ENCODE peak calls at places on chromosomes 6 and 20, in four cellular contexts. One of them, this sample, is unnamed.

GRCh38 chr20:41650221-41650948 is 32.2 kb upstream of the CHD6 start:
- DNase-seq in fibroblast of the aortic adventitia: no peak
- DNase-seq in COR-L47: peak
- DNase-seq in choroid plexus epithelial cell: no peak
- DNase-seq in this sample: peak

GRCh38 chr6:122798099-122798641 is 9.1 kb downstream of the SMPDL3A start:
- DNase-seq in fibroblast of the aortic adventitia: peak
- DNase-seq in COR-L47: no peak
- DNase-seq in choroid plexus epithelial cell: peak
- DNase-seq in this sample: no peak

GRCh38 chr6:34391023-34391485 is 1.4 kb downstream of the NUDT3 start:
- DNase-seq in fibroblast of the aortic adventitia: peak
- DNase-seq in COR-L47: no peak
- DNase-seq in choroid plexus epithelial cell: peak
- DNase-seq in this sample: no peak

GRCh38 chr6:41712651-41713103 is 22.7 kb downstream of the TFEB start:
- DNase-seq in fibroblast of the aortic adventitia: peak
- DNase-seq in COR-L47: peak
- DNase-seq in choroid plexus epithelial cell: no peak
- DNase-seq in this sample: no peak

GRCh38 chr20:61193164-61193563 is 58.9 kb upstream of the CDH4 start:
- DNase-seq in fibroblast of the aortic adventitia: no peak
- DNase-seq in COR-L47: no peak
- DNase-seq in choroid plexus epithelial cell: no peak
- DNase-seq in this sample: no peak

GRCh38 chr20:51661609-51662178 is 106.5 kb downstream of the ATP9A start:
- DNase-seq in fibroblast of the aortic adventitia: peak
- DNase-seq in COR-L47: no peak
- DNase-seq in choroid plexus epithelial cell: no peak
- DNase-seq in this sample: no peak

GRCh38 chr20:21618697-21619421 is 86.6 kb upstream of the PAX1 start:
- DNase-seq in fibroblast of the aortic adventitia: no peak
- DNase-seq in COR-L47: no peak
- DNase-seq in choroid plexus epithelial cell: no peak
- DNase-seq in this sample: no peak

GRCh38 chr6:3128381-3129108 is 10.0 kb downstream of the BPHL start:
- DNase-seq in fibroblast of the aortic adventitia: no peak
- DNase-seq in COR-L47: no peak
- DNase-seq in choroid plexus epithelial cell: no peak
- DNase-seq in this sample: no peak

GRCh38 chr6:131532476-131533108 is 40.4 kb upstream of the ARG1 start:
- DNase-seq in fibroblast of the aortic adventitia: no peak
- DNase-seq in COR-L47: no peak
- DNase-seq in choroid plexus epithelial cell: no peak
- DNase-seq in this sample: no peak

GRCh38 chr20:12941025-12941424 is 67.7 kb upstream of the SPTLC3 start:
- DNase-seq in fibroblast of the aortic adventitia: no peak
- DNase-seq in COR-L47: no peak
- DNase-seq in choroid plexus epithelial cell: peak
- DNase-seq in this sample: no peak